ENCODE peak calls at places on chromosomes 5 and 9, in nine cellular contexts. U is pancreas, H is psoas muscle, I is colonic mucosa, S is right lobe of liver, W is suprapubic skin, J is foreskin fibroblast, E is fibroblast of lung, M is fibroblast of the aortic adventitia. C is an unnamed sample.

GRCh38 chr9:100267211-100267610 is 85.5 kb downstream of the TEX10 start:
- DNase-seq in U (no peak), H (no peak), I (no peak), S (no peak), W (no peak), J (no peak), E (no peak), M (no peak), C (no peak)

GRCh38 chr9:116027096-116027495 is 126.5 kb upstream of the PAPPA start:
- DNase-seq in U (no peak), H (no peak), I (no peak), S (no peak), W (no peak), J (peak; percentile 39), E (peak; percentile 24), M (no peak), C (no peak)

GRCh38 chr9:93587651-93588347 is 11.4 kb downstream of the PHF2 start:
- DNase-seq in U (no peak), H (no peak), I (no peak), S (peak; percentile 42), W (peak; percentile 57), J (no peak), E (no peak), M (no peak), C (no peak)

GRCh38 chr5:95600557-95600956 is 19.3 kb upstream of the GPR150 start:
- DNase-seq in U (no peak), H (no peak), I (no peak), S (no peak), W (no peak), J (no peak), E (peak; percentile 58), M (peak; percentile 67), C (no peak)

GRCh38 chr9:105295151-105295550 is 50.7 kb downstream of the SLC44A1 start:
- DNase-seq in U (no peak), H (no peak), I (no peak), S (no peak), W (no peak), J (no peak), E (no peak), M (no peak), C (no peak)

GRCh38 chr5:122847687-122848081 is 2.3 kb downstream of the SNX24 start:
- DNase-seq in U (no peak), H (no peak), I (no peak), S (no peak), W (no peak), J (no peak), E (no peak), M (no peak), C (no peak)

GRCh38 chr5:115297043-115297442 is 589 bp upstream of the CCDC112 start:
- DNase-seq in U (no peak), H (no peak), I (no peak), S (no peak), W (no peak), J (no peak), E (peak; percentile 56), M (peak; percentile 51), C (no peak)

GRCh38 chr9:75027187-75028107 is 646 bp downstream of the CARNMT1 start:
- DNase-seq in U (peak; percentile 87), H (peak; percentile 77), I (peak; percentile 74), S (peak; percentile 83), W (peak; percentile 79), J (peak; percentile 75), E (peak; percentile 44), M (peak; percentile 46), C (peak; percentile 78)

GRCh38 chr5:151708126-151708525 is 21.4 kb upstream of the SPARC start:
- DNase-seq in U (no peak), H (no peak), I (peak; percentile 29), S (no peak), W (no peak), J (peak; percentile 38), E (no peak), M (no peak), C (no peak)

GRCh38 chr5:39214912-39215709 is 4.3 kb downstream of the FYB1 start:
- DNase-seq in U (no peak), H (no peak), I (no peak), S (no peak), W (no peak), J (no peak), E (no peak), M (no peak), C (no peak)

GRCh38 chr5:116492016-116492623 is 82.5 kb downstream of the SEMA6A start:
- DNase-seq in U (no peak), H (no peak), I (no peak), S (no peak), W (no peak), J (peak; percentile 92), E (peak; percentile 93), M (peak; percentile 95), C (peak; percentile 23)

GRCh38 chr9:116939605-116940004 is 252.5 kb downstream of the TRIM32 start:
- DNase-seq in U (no peak), H (no peak), I (no peak), S (no peak), W (no peak), J (peak; percentile 23), E (peak; percentile 20), M (peak; percentile 3), C (peak; percentile 35)

GRCh38 chr5:177601577-177602457 is 1.9 kb downstream of the B4GALT7 start:
- DNase-seq in U (peak; percentile 30), H (no peak), I (no peak), S (peak; percentile 42), W (no peak), J (no peak), E (peak; percentile 17), M (peak; percentile 47), C (no peak)

GRCh38 chr9:130306826-130307666 is 41.5 kb downstream of the HMCN2 start:
- DNase-seq in U (peak; percentile 17), H (no peak), I (no peak), S (no peak), W (no peak), J (no peak), E (no peak), M (no peak), C (no peak)

GRCh38 chr5:148690945-148691344 is 36.6 kb upstream of the HTR4 start:
- DNase-seq in U (no peak), H (no peak), I (no peak), S (no peak), W (no peak), J (no peak), E (no peak), M (no peak), C (no peak)
- H3K4me3 ChIP-seq in U (no peak overlapping the region), H (no peak overlapping the region), I (no peak overlapping the region), S (no peak overlapping the region), W (no peak overlapping the region), J (no peak overlapping the region), E (no peak overlapping the region), M (no peak overlapping the region), C (no peak overlapping the region)

GRCh38 chr9:36791204-36791948 is 218.7 kb downstream of the MELK start:
- DNase-seq in U (no peak), H (no peak), I (no peak), S (no peak), W (no peak), J (no peak), E (no peak), M (no peak), C (no peak)

GRCh38 chr9:36793277-36793676 is 220.6 kb downstream of the MELK start:
- DNase-seq in U (no peak), H (no peak), I (no peak), S (no peak), W (no peak), J (no peak), E (no peak), M (no peak), C (peak; percentile 13)

GRCh38 chr9:36789886-36790285 is 217.2 kb downstream of the MELK start:
- DNase-seq in U (no peak), H (no peak), I (no peak), S (no peak), W (no peak), J (no peak), E (no peak), M (no peak), C (no peak)

GRCh38 chr9:36787709-36788108 is 215.0 kb downstream of the MELK start:
- DNase-seq in U (no peak), H (no peak), I (no peak), S (no peak), W (no peak), J (no peak), E (no peak), M (no peak), C (no peak)

GRCh38 chr9:36788534-36788933 is 215.8 kb downstream of the MELK start:
- DNase-seq in U (no peak), H (no peak), I (no peak), S (no peak), W (no peak), J (no peak), E (no peak), M (no peak), C (peak; percentile 27)
- TF ChIP-seq CTCF in U (no peak), H (no peak), I (no peak), S (peak; percentile 7), W (no peak), J (peak; percentile 35), E (peak; percentile 30), M (peak; percentile 60), C (peak; percentile 61)

GRCh38 chr5:60488466-60489130 is 211.4 kb downstream of the DEPDC1B start:
- DNase-seq in U (no peak), H (no peak), I (no peak), S (no peak), W (no peak), J (no peak), E (peak; percentile 23), M (peak; percentile 16), C (no peak)
- H3K4me3 ChIP-seq in U (peak overlapping the region; percentile 33), H (no peak overlapping the region), I (peak overlapping the region; percentile 14), S (no peak overlapping the region), W (peak overlapping the region; percentile 50), J (peak overlapping the region; percentile 40), E (no peak overlapping the region), M (peak overlapping the region; percentile 51), C (no peak overlapping the region)

GRCh38 chr5:158133369-158133768 is 274.4 kb upstream of the CLINT1 start:
- DNase-seq in U (no peak), H (no peak), I (no peak), S (no peak), W (no peak), J (peak; percentile 40), E (no peak), M (no peak), C (no peak)

GRCh38 chr5:158139161-158139560 is 280.2 kb upstream of the CLINT1 start:
- DNase-seq in U (no peak), H (no peak), I (no peak), S (no peak), W (no peak), J (peak; percentile 83), E (peak; percentile 74), M (peak; percentile 41), C (no peak)

GRCh38 chr5:158140120-158140778 is 281.3 kb upstream of the CLINT1 start:
- DNase-seq in U (no peak), H (peak; percentile 24), I (no peak), S (no peak), W (no peak), J (peak; percentile 72), E (peak; percentile 75), M (peak; percentile 35), C (no peak)

DNA sequence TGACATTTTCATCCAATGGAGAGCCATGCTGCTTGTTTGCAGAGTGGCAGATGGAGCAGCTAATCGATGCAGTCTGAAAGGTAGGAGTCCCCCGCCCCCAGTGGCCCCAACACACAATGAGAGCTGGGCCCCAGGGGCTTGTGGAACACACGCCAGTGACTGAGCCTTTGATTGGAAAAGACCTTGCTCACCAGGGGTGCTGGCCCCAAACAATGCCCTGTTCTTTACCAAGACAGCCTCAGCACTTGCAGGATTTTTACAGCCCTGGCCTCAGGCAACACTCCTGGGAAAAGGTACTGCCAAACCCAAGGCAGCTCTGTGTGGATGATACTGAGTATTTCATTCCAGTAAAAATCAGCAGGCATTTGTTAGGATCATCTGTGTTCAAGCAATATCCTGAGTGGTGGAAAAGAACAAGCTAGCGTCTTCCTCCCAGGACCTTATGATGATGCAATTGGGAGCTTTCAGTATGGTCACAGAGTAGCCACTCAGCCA is 276.8 kb upstream of the CLINT1 start:
- DNase-seq in U (peak; percentile 18), H (peak; percentile 36), I (no peak), S (no peak), W (no peak), J (no peak), E (no peak), M (no peak), C (no peak)
- TF ChIP-seq CTCF in U (no peak), H (no peak), I (no peak), S (no peak), W (no peak), J (no peak), E (no peak), M (no peak), C (no peak)

C was measured in GM12865.